ENCODE peak calls at places on chromosomes 13 and 19, in ten cellular contexts. H is upper lobe of left lung, L is HCT116, B is uterus, D is transverse colon, C is IMR-90, A is suprapubic skin, R is A549, I is GM12892, Z is heart left ventricle. K is an unnamed sample.

GRCh38 chr19:55537741-55538111 is 793 bp upstream of the SBK2 start:
- DNase-seq in H (no peak), L (no peak), B (no peak), D (no peak), C (peak), A (no peak), R (peak), I (no peak), Z (no peak), K (peak)

GRCh38 chr13:82522872-82523271 is 1359.4 kb downstream of the SLITRK1 start:
- DNase-seq in H (no peak), L (no peak), B (no peak), D (no peak), C (no peak), A (no peak), R (no peak), I (no peak), Z (no peak), K (no peak)

GRCh38 chr13:69524459-69525155 is 583.0 kb upstream of the ATXN8OS start:
- DNase-seq in H (no peak), L (no peak), B (no peak), D (no peak), C (no peak), A (no peak), R (no peak), I (no peak), Z (no peak), K (no peak)

GRCh38 chr13:48318714-48319457 is 15.3 kb downstream of the RB1 start:
- DNase-seq in H (no peak), L (no peak), B (no peak), D (no peak), C (no peak), A (no peak), R (no peak), I (no peak), Z (peak), K (no peak)

GRCh38 chr13:38166121-38166520 is 183.5 kb upstream of the UFM1 start:
- DNase-seq in H (no peak), L (no peak), B (no peak), D (no peak), C (no peak), A (no peak), R (no peak), I (no peak), Z (no peak), K (no peak)

GRCh38 chr13:52359534-52359933 is 46.4 kb downstream of the THSD1 start:
- DNase-seq in H (no peak), L (no peak), B (no peak), D (no peak), C (peak), A (no peak), R (no peak), I (no peak), Z (no peak), K (no peak)

GRCh38 chr13:79194272-79194671 is 211.8 kb downstream of the RBM26 start:
- DNase-seq in H (no peak), L (no peak), B (no peak), D (peak), C (no peak), A (no peak), R (no peak), I (peak), Z (no peak), K (no peak)

GRCh38 chr19:46065486-46065885 is 24.7 kb upstream of the IGFL4 start:
- DNase-seq in H (no peak), L (no peak), B (no peak), D (no peak), C (no peak), A (no peak), R (peak), I (no peak), Z (no peak), K (no peak)

GRCh38 chr19:29467824-29468401 is 57.9 kb upstream of the VSTM2B start:
- DNase-seq in H (no peak), L (peak), B (no peak), D (no peak), C (peak), A (no peak), R (peak), I (no peak), Z (no peak), K (no peak)

GRCh38 chr13:96948127-96948526 is 46.1 kb downstream of the OXGR1 start:
- DNase-seq in H (no peak), L (no peak), B (no peak), D (no peak), C (no peak), A (no peak), R (no peak), I (no peak), Z (no peak), K (no peak)

GRCh38 chr13:33541962-33542308 is 256.4 kb upstream of the STARD13 start:
- DNase-seq in H (no peak), L (no peak), B (no peak), D (no peak), C (no peak), A (no peak), R (no peak), I (no peak), Z (no peak), K (no peak)

GRCh38 chr19:12945479-12946091 is at the start of gene RAD23A:
- DNase-seq in H (peak), L (peak), B (peak), D (peak), C (peak), A (peak), R (peak), I (peak), Z (peak), K (peak)
- TF ChIP-seq POLR2A in H (no peak), L (peak), B (peak), D (peak), C (peak), A (peak), R (peak), I (peak), Z (no peak), K (peak)

GRCh38 chr19:317710-318508 is 26.7 kb downstream of the MIER2 start:
- DNase-seq in H (no peak), L (no peak), B (no peak), D (no peak), C (no peak), A (no peak), R (no peak), I (no peak), Z (no peak), K (no peak)
- TF ChIP-seq POLR2A in H (no peak), L (no peak), B (no peak), D (no peak), C (no peak), A (no peak), R (no peak), I (no peak), Z (no peak), K (no peak)

GRCh38 chr19:1933245-1933644 is 7.7 kb upstream of the CSNK1G2 start:
- DNase-seq in H (no peak), L (no peak), B (no peak), D (no peak), C (no peak), A (no peak), R (no peak), I (no peak), Z (no peak), K (no peak)

GRCh38 chr19:1935484-1936208 is 5.3 kb upstream of the CSNK1G2 start:
- DNase-seq in H (no peak), L (peak), B (no peak), D (no peak), C (peak), A (no peak), R (peak), I (no peak), Z (peak), K (no peak)

GRCh38 chr19:1936430-1936829 is 4.5 kb upstream of the CSNK1G2 start:
- DNase-seq in H (no peak), L (no peak), B (no peak), D (no peak), C (no peak), A (no peak), R (no peak), I (no peak), Z (no peak), K (no peak)

GRCh38 chr19:1932395-1932794 is 8.6 kb upstream of the CSNK1G2 start:
- DNase-seq in H (no peak), L (no peak), B (no peak), D (no peak), C (no peak), A (no peak), R (no peak), I (no peak), Z (no peak), K (no peak)

DNA sequence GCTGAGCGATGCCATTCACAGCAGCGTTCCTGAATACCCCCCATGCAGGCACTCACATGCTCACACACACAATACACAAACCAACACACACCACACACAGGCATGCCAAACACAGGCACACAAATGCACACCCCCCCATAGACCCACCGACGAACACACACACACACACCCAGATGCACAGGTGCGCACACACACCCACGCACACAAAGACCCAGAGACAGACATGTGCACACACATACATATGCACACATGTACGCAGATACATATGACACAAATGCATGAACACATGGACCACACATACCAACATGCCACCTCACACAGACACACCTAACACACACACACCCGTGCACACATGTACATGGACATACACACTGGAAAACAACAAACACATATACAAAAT is 7.0 kb upstream of the CSNK1G2 start:
- DNase-seq in H (no peak), L (no peak), B (no peak), D (no peak), C (no peak), A (no peak), R (no peak), I (no peak), Z (no peak), K (no peak)
- TF ChIP-seq POLR2A in H (no peak), L (no peak), B (no peak), D (no peak), C (no peak), A (no peak), R (no peak), I (no peak), Z (no peak), K (no peak)

DNA sequence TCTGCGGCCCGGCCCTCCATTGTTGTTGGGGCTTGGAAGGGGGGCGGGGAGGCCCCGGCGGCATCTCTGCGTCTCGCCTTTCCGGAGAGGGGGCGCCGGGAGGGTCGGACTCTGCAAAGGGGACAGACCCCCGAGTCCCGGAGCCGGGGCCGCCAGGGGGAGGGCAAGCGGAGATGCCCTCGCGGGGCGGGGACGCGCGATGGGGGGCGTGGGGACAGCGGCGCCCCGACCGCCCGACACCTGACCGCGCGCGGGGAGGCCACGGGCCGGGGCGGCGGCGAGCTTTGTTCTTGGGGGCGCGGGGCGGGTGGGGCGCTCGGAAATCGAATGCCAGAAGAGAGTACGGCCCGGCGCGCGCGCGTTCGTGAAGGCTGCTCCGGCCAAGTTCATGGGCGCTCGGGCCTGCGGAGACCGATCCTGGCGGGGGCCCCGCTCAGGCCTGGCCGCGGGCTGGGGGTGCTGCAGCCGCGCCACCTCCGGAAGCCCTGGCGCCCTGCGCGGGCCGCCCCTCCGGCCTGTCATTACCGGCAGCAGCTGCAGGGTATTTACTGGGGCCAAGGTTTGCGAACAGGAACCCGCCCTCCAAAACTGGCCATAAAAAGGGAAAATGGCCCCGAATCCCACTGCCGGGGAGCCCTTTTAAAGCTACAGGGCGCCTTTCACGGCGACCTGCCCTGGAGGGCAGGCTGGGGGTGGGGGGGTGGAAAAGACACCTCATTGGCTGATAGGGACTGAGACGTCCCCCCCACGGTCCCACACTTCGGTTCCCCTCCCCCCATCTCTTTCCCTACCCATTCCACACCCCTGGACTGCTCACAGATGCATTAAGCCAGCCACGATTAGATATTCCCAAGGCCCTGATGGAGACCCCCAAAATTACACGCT is 11.1 kb upstream of the NANOS3 start:
- DNase-seq in H (no peak), L (no peak), B (no peak), D (no peak), C (no peak), A (no peak), R (no peak), I (no peak), Z (peak), K (no peak)
- TF ChIP-seq POLR2A in H (no peak), L (no peak), B (no peak), D (no peak), C (no peak), A (no peak), R (no peak), I (no peak), Z (no peak), K (no peak)

GRCh38 chr19:53555352-53555751 is 17.4 kb downstream of the ZNF331 start:
- DNase-seq in H (no peak), L (no peak), B (no peak), D (no peak), C (no peak), A (no peak), R (no peak), I (no peak), Z (no peak), K (no peak)

GRCh38 chr19:53553159-53553558 is 15.2 kb downstream of the ZNF331 start:
- DNase-seq in H (no peak), L (no peak), B (no peak), D (no peak), C (peak), A (no peak), R (no peak), I (no peak), Z (no peak), K (no peak)

GRCh38 chr19:53552001-53552721 is 14.2 kb downstream of the ZNF331 start:
- DNase-seq in H (no peak), L (no peak), B (no peak), D (no peak), C (no peak), A (no peak), R (no peak), I (no peak), Z (no peak), K (no peak)

GRCh38 chr19:53553865-53554791 is 16.2 kb downstream of the ZNF331 start:
- DNase-seq in H (peak), L (no peak), B (peak), D (peak), C (peak), A (peak), R (peak), I (peak), Z (peak), K (peak)

GRCh38 chr19:53554804-53555203 is 16.9 kb downstream of the ZNF331 start:
- DNase-seq in H (no peak), L (no peak), B (no peak), D (no peak), C (no peak), A (no peak), R (no peak), I (no peak), Z (no peak), K (no peak)
- TF ChIP-seq POLR2A in H (no peak), L (no peak), B (no peak), D (no peak), C (peak), A (no peak), R (no peak), I (no peak), Z (no peak), K (no peak)

GRCh38 chr19:50794778-50795664 is 4.8 kb downstream of the ACP4 start:
- DNase-seq in H (no peak), L (no peak), B (no peak), D (no peak), C (no peak), A (no peak), R (peak), I (no peak), Z (no peak), K (no peak)
- TF ChIP-seq POLR2A in H (no peak), L (peak), B (no peak), D (no peak), C (no peak), A (no peak), R (peak), I (peak), Z (no peak), K (peak)

DNA sequence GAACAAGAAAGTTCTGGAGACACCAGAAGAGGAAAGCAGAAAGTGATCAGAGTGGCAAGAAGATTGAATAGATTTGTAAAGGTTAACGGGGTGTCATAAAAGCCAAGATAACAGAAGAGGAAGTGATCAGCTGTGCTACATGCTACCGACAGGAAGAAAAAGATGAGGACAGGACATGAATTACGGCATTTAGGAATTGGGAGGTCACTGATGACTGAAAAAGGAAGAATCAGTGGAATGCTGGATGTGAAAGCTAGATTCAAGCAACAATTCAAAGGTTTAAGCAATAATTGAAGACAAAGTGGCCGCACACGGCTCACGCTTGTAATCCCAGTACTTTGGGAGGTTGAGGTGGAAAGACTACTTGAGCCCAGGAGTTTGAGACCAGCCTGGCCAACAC is 15.1 kb downstream of the ZNF160 start:
- DNase-seq in H (no peak), L (no peak), B (no peak), D (no peak), C (peak), A (no peak), R (no peak), I (no peak), Z (no peak), K (no peak)
- TF ChIP-seq POLR2A in H (no peak), L (no peak), B (no peak), D (no peak), C (no peak), A (no peak), R (no peak), I (no peak), Z (no peak), K (no peak)

GRCh38 chr13:110393761-110394160 is 86.7 kb downstream of the COL4A2 start:
- DNase-seq in H (no peak), L (no peak), B (no peak), D (no peak), C (no peak), A (no peak), R (no peak), I (no peak), Z (no peak), K (no peak)
- TF ChIP-seq POLR2A in H (no peak), L (no peak), B (no peak), D (no peak), C (no peak), A (no peak), R (no peak), I (no peak), Z (no peak), K (no peak)

K was measured in H54.